ENCODE peak calls at places on chromosomes 16 and 17, in nine cellular contexts. B is erythroblast; J is M059J; R is stimulated activated CD8-positive, alpha-beta memory T cell treated with anti-CD3 and anti-CD28 coated beads, Interleukin-15, amount 100 ng/mL, for 48 hours; K is smooth muscle cell of the brain vasculature; V is body of pancreas; I is hypothalamus; O is activated B cell treated with CpG ODN at 0.5 μM for 24 hours; Q is AG08395. N is an unnamed sample.

GRCh38 chr17:38875477-38876080 is 5.7 kb downstream of the LASP1 start:
- DNase-seq in B (no peak), J (peak), R (no peak), K (no peak), V (no peak), I (no peak), O (no peak), Q (no peak), N (no peak)

GRCh38 chr17:14303343-14304221 is 2.7 kb downstream of the HS3ST3B1 start:
- DNase-seq in B (no peak), J (peak), R (no peak), K (no peak), V (no peak), I (no peak), O (peak), Q (no peak), N (no peak)

GRCh38 chr16:4733747-4734062 is 366 bp downstream of the ANKS3 start:
- DNase-seq in B (no peak), J (peak), R (no peak), K (no peak), V (peak), I (no peak), O (no peak), Q (no peak), N (no peak)

GRCh38 chr17:7955414-7956042 is 23.5 kb downstream of the CNTROB start:
- DNase-seq in B (no peak), J (no peak), R (no peak), K (no peak), V (no peak), I (no peak), O (no peak), Q (peak), N (no peak)

GRCh38 chr17:42055496-42055895 is 5.1 kb upstream of the C17orf113 start:
- DNase-seq in B (no peak), J (peak), R (no peak), K (no peak), V (no peak), I (no peak), O (no peak), Q (no peak), N (no peak)

GRCh38 chr16:3793161-3793576 is 75.8 kb upstream of the TRAP1 start:
- DNase-seq in B (no peak), J (no peak), R (no peak), K (no peak), V (no peak), I (no peak), O (no peak), Q (no peak), N (no peak)

GRCh38 chr17:73297934-73298861 is 13.6 kb downstream of the CDC42EP4 start:
- DNase-seq in B (peak), J (no peak), R (no peak), K (no peak), V (peak), I (no peak), O (no peak), Q (no peak), N (no peak)

GRCh38 chr17:17034028-17034427 is 8.2 kb upstream of the MPRIP start:
- DNase-seq in B (no peak), J (no peak), R (no peak), K (no peak), V (no peak), I (no peak), O (no peak), Q (no peak), N (no peak)

GRCh38 chr17:7825206-7825980 is 8.6 kb upstream of the KDM6B start:
- DNase-seq in B (peak), J (peak), R (no peak), K (no peak), V (no peak), I (no peak), O (no peak), Q (peak), N (no peak)

N was measured in stomach.